ENCODE peak calls at places on chromosomes 3 and 15, in seven cellular contexts. I is DMS153; P is upper lobe of right lung; Q is caudate nucleus; R is CD4-positive, alpha-beta T cell; W is testis; E is amniotic stem cell. V is an unnamed sample.

GRCh38 chr3:115999598-115999997 is 376.3 kb downstream of the GAP43 start:
- DNase-seq in E (no peak), Q (no peak), R (no peak), I (no peak), P (no peak), W (no peak), V (no peak)

GRCh38 chr3:106332884-106333283 is 464.1 kb upstream of the CBLB start:
- DNase-seq in I (no peak), W (no peak), Q (no peak), E (no peak), P (no peak), R (no peak), V (peak; percentile 81)

GRCh38 chr3:195255571-195256501 is 15.1 kb downstream of the XXYLT1 start:
- DNase-seq in E (no peak), I (no peak), W (no peak), P (no peak), Q (no peak), R (no peak), V (peak; percentile 3)

GRCh38 chr3:81998139-81998755 is 236.8 kb upstream of the GBE1 start:
- DNase-seq in E (peak; percentile 14), P (no peak), Q (no peak), I (no peak), W (peak; percentile 45), R (no peak), V (no peak)

GRCh38 chr3:14453841-14454630 is 51.6 kb downstream of the SLC6A6 start:
- DNase-seq in I (no peak), Q (no peak), W (no peak), P (peak; percentile 48), R (no peak), E (no peak), V (no peak)

GRCh38 chr15:91704343-91704742 is 149.2 kb upstream of the SLCO3A1 start:
- DNase-seq in Q (no peak), P (no peak), R (no peak), E (no peak), I (no peak), W (no peak), V (no peak)

GRCh38 chr15:85381850-85382751 is 1.7 kb downstream of the AKAP13 start:
- DNase-seq in P (no peak), Q (no peak), E (no peak), W (peak; percentile 25), I (no peak), R (no peak), V (no peak)

GRCh38 chr15:59306520-59307163 is 66.0 kb downstream of the MYO1E start:
- DNase-seq in P (no peak), R (no peak), W (no peak), E (no peak), I (no peak), Q (no peak), V (no peak)

GRCh38 chr3:167684389-167684993 is 30.7 kb upstream of the WDR49 start:
- DNase-seq in R (peak; percentile 20), P (no peak), Q (no peak), W (peak; percentile 79), I (peak; percentile 16), E (peak; percentile 44), V (peak; percentile 11)

GRCh38 chr3:39981547-39982184 is 172.3 kb downstream of the MYRIP start:
- DNase-seq in P (no peak), Q (no peak), I (no peak), E (no peak), R (no peak), W (no peak), V (no peak)

GRCh38 chr15:82750831-82751181 is 41.1 kb upstream of the AP3B2 start:
- DNase-seq in E (no peak), R (no peak), W (no peak), Q (no peak), I (no peak), P (no peak), V (no peak)

GRCh38 chr3:53581671-53582070 is 87.3 kb downstream of the CACNA1D start:
- DNase-seq in Q (no peak), W (no peak), R (no peak), P (no peak), I (no peak), E (no peak), V (peak; percentile 30)

GRCh38 chr3:130424837-130425236 is 79.4 kb downstream of the COL6A5 start:
- DNase-seq in W (no peak), Q (no peak), E (no peak), I (no peak), R (no peak), P (no peak), V (no peak)

GRCh38 chr3:69113536-69113935 is 8.9 kb downstream of the LMOD3 start:
- DNase-seq in E (no peak), R (no peak), Q (no peak), P (no peak), I (no peak), W (no peak), V (no peak)

GRCh38 chr15:51244366-51244977 is 93.9 kb downstream of the CYP19A1 start:
- DNase-seq in I (no peak), R (no peak), W (no peak), P (no peak), E (no peak), Q (no peak), V (no peak)

GRCh38 chr3:12708584-12709192 is 44.8 kb upstream of the RAF1 start:
- DNase-seq in R (no peak), E (peak; percentile 86), P (no peak), I (no peak), W (peak; percentile 73), Q (no peak), V (no peak)

GRCh38 chr3:36792342-36792741 is 28.0 kb upstream of the DCLK3 start:
- DNase-seq in W (no peak), E (no peak), I (no peak), R (no peak), P (no peak), Q (no peak), V (no peak)

GRCh38 chr15:65106011-65106590 is 8.9 kb downstream of the UBAP1L start:
- DNase-seq in W (no peak), R (no peak), I (no peak), Q (no peak), E (no peak), P (no peak), V (no peak)

GRCh38 chr15:32029409-32029861 is 880 bp upstream of the CHRNA7 start:
- DNase-seq in R (no peak), Q (no peak), I (no peak), W (peak; percentile 50), P (no peak), E (no peak), V (no peak)

GRCh38 chr15:63896336-63897115 is 62.8 kb upstream of the HERC1 start:
- DNase-seq in W (peak; percentile 50), Q (no peak), E (no peak), R (no peak), I (no peak), P (peak; percentile 56), V (peak; percentile 86)

GRCh38 chr3:170835346-170835745 is 34.6 kb downstream of the RPL22L1 start:
- DNase-seq in W (no peak), R (no peak), Q (no peak), P (no peak), E (no peak), I (no peak), V (no peak)

GRCh38 chr3:37308247-37308646 is 133.9 kb upstream of the LRRFIP2 start:
- DNase-seq in E (peak; percentile 14), P (no peak), W (no peak), I (no peak), Q (no peak), R (no peak), V (no peak)

GRCh38 chr15:95401586-95401985 is 928.9 kb upstream of the NR2F2 start:
- DNase-seq in W (no peak), R (no peak), I (no peak), E (no peak), P (no peak), Q (no peak), V (no peak)

GRCh38 chr3:158420654-158421396 is 150.2 kb upstream of the MLF1 start:
- DNase-seq in I (no peak), E (no peak), P (no peak), Q (no peak), R (no peak), W (no peak), V (no peak)

GRCh38 chr3:149660462-149660861 is 2.6 kb upstream of the WWTR1 start:
- DNase-seq in I (no peak), W (no peak), E (no peak), Q (no peak), P (no peak), R (no peak), V (no peak)

GRCh38 chr3:69439683-69440270 is 53.9 kb upstream of the FRMD4B start:
- DNase-seq in W (no peak), Q (no peak), R (no peak), E (peak; percentile 3), P (no peak), I (no peak), V (no peak)

V was measured in T-helper 2 cell treated with Interferon-gamma antibody and Interleukin-4, amounts not matched to agents 5 μg/mL and 100 μg/mL, for 36 hours.